ENCODE peak calls at places on chromosomes 3 and 15, in four cellular contexts. One of them, this sample, is unnamed.

GRCh38 chr3:71026634-71027578 is 556.6 kb downstream of the FOXP1 start:
- DNase-seq in psoas muscle: no peak
- DNase-seq in NB4: peak
- DNase-seq in HAP-1: no peak
- DNase-seq in this sample: peak

GRCh38 chr3:26449996-26450395 is 172.6 kb upstream of the LRRC3B start:
- DNase-seq in psoas muscle: no peak
- DNase-seq in NB4: no peak
- DNase-seq in HAP-1: no peak
- DNase-seq in this sample: no peak

GRCh38 chr3:112136959-112137693 is 4.1 kb upstream of the GCSAM start:
- DNase-seq in psoas muscle: no peak
- DNase-seq in NB4: peak
- DNase-seq in HAP-1: peak
- DNase-seq in this sample: peak

GRCh38 chr15:88586401-88587162 is 34.6 kb upstream of the AEN start:
- DNase-seq in psoas muscle: no peak
- DNase-seq in NB4: no peak
- DNase-seq in HAP-1: no peak
- DNase-seq in this sample: no peak

GRCh38 chr3:74089854-74090253 is 465.1 kb upstream of the PDZRN3 start:
- DNase-seq in psoas muscle: no peak
- DNase-seq in NB4: no peak
- DNase-seq in HAP-1: no peak
- DNase-seq in this sample: peak

GRCh38 chr3:189238071-189238470 is 66.3 kb downstream of the TPRG1 start:
- DNase-seq in psoas muscle: no peak
- DNase-seq in NB4: no peak
- DNase-seq in HAP-1: no peak
- DNase-seq in this sample: no peak

GRCh38 chr3:164526250-164526649 is 552.0 kb downstream of the SI start:
- DNase-seq in psoas muscle: no peak
- DNase-seq in NB4: no peak
- DNase-seq in HAP-1: no peak
- DNase-seq in this sample: no peak

GRCh38 chr3:13077431-13078157 is 4.4 kb upstream of the IQSEC1 start:
- DNase-seq in psoas muscle: peak
- DNase-seq in NB4: no peak
- DNase-seq in HAP-1: no peak
- DNase-seq in this sample: peak

GRCh38 chr3:32238027-32238815 is at the start of gene CMTM8:
- DNase-seq in psoas muscle: peak
- DNase-seq in NB4: peak
- DNase-seq in HAP-1: peak
- DNase-seq in this sample: no peak

GRCh38 chr3:191328963-191329653 is at the start of gene CCDC50:
- DNase-seq in psoas muscle: peak
- DNase-seq in NB4: peak
- DNase-seq in HAP-1: peak
- DNase-seq in this sample: peak

GRCh38 chr3:127746400-127747057 is 73.8 kb downstream of the ABTB1 start:
- DNase-seq in psoas muscle: peak
- DNase-seq in NB4: no peak
- DNase-seq in HAP-1: no peak
- DNase-seq in this sample: no peak

GRCh38 chr15:56194035-56194434 is 49.6 kb downstream of the RFX7 start:
- DNase-seq in psoas muscle: no peak
- DNase-seq in NB4: no peak
- DNase-seq in HAP-1: no peak
- DNase-seq in this sample: no peak

GRCh38 chr15:31321418-31321817 is 5.2 kb upstream of the KLF13 start:
- DNase-seq in psoas muscle: no peak
- DNase-seq in NB4: no peak
- DNase-seq in HAP-1: no peak
- DNase-seq in this sample: no peak

GRCh38 chr3:31732548-31732947 is 199.8 kb downstream of the STT3B start:
- DNase-seq in psoas muscle: no peak
- DNase-seq in NB4: no peak
- DNase-seq in HAP-1: no peak
- DNase-seq in this sample: no peak

GRCh38 chr3:172076212-172076611 is 36.8 kb downstream of the FNDC3B start:
- DNase-seq in psoas muscle: no peak
- DNase-seq in NB4: no peak
- DNase-seq in HAP-1: no peak
- DNase-seq in this sample: no peak

DNA sequence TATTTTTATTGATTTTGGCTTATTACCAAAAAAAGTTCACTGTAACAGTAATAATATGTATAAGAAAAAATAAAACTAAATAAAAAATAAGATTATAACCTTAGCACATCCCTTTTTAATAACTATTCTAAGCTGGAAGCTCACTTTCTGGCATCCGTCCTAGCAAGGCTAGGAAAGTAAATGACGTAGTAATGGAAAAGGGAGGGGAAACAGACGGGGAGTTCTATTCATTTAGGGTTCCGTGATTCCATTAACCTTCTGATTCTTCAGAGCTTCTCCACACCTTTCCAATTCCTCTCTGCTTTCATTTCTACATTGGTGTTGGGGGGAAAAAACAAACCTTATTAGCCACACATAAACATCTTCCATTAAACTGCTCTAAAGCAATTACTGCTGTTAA is 156.6 kb downstream of the FGF12 start:
- DNase-seq in psoas muscle: no peak
- DNase-seq in NB4: no peak
- DNase-seq in HAP-1: no peak
- DNase-seq in this sample: no peak
- H3K4me3 ChIP-seq in psoas muscle: peak
- H3K4me3 ChIP-seq in NB4: no peak
- H3K4me3 ChIP-seq in HAP-1: peak
- H3K4me3 ChIP-seq in this sample: peak

GRCh38 chr3:135806342-135806741 is 159.2 kb upstream of the PPP2R3A start:
- DNase-seq in psoas muscle: no peak
- DNase-seq in NB4: no peak
- DNase-seq in HAP-1: no peak
- DNase-seq in this sample: no peak
- H3K4me3 ChIP-seq in psoas muscle: no peak
- H3K4me3 ChIP-seq in NB4: no peak
- H3K4me3 ChIP-seq in HAP-1: no peak
- H3K4me3 ChIP-seq in this sample: no peak

GRCh38 chr3:69116897-69117296 is 5.5 kb downstream of the LMOD3 start:
- DNase-seq in psoas muscle: no peak
- DNase-seq in NB4: no peak
- DNase-seq in HAP-1: no peak
- DNase-seq in this sample: no peak

GRCh38 chr3:69116162-69116561 is 6.2 kb downstream of the LMOD3 start:
- DNase-seq in psoas muscle: no peak
- DNase-seq in NB4: no peak
- DNase-seq in HAP-1: no peak
- DNase-seq in this sample: no peak

GRCh38 chr3:69118555-69118954 is 3.8 kb downstream of the LMOD3 start:
- DNase-seq in psoas muscle: no peak
- DNase-seq in NB4: no peak
- DNase-seq in HAP-1: no peak
- DNase-seq in this sample: no peak

GRCh38 chr3:69113536-69113935 is 8.9 kb downstream of the LMOD3 start:
- DNase-seq in psoas muscle: no peak
- DNase-seq in NB4: no peak
- DNase-seq in HAP-1: no peak
- DNase-seq in this sample: no peak

GRCh38 chr3:69115731-69116130 is 6.7 kb downstream of the LMOD3 start:
- DNase-seq in psoas muscle: no peak
- DNase-seq in NB4: no peak
- DNase-seq in HAP-1: no peak
- DNase-seq in this sample: peak
- H3K4me3 ChIP-seq in psoas muscle: peak
- H3K4me3 ChIP-seq in NB4: no peak
- H3K4me3 ChIP-seq in HAP-1: no peak
- H3K4me3 ChIP-seq in this sample: no peak

GRCh38 chr15:100987143-100987542 is 68.0 kb downstream of the LRRK1 start:
- DNase-seq in psoas muscle: no peak
- DNase-seq in NB4: no peak
- DNase-seq in HAP-1: no peak
- DNase-seq in this sample: no peak

GRCh38 chr15:100988297-100988696 is 69.1 kb downstream of the LRRK1 start:
- DNase-seq in psoas muscle: no peak
- DNase-seq in NB4: no peak
- DNase-seq in HAP-1: no peak
- DNase-seq in this sample: no peak

GRCh38 chr15:100983221-100983620 is 64.1 kb downstream of the LRRK1 start:
- DNase-seq in psoas muscle: no peak
- DNase-seq in NB4: no peak
- DNase-seq in HAP-1: no peak
- DNase-seq in this sample: no peak

GRCh38 chr15:100986158-100986896 is 67.2 kb downstream of the LRRK1 start:
- DNase-seq in psoas muscle: no peak
- DNase-seq in NB4: no peak
- DNase-seq in HAP-1: no peak
- DNase-seq in this sample: no peak

GRCh38 chr15:100985401-100985800 is 66.2 kb downstream of the LRRK1 start:
- DNase-seq in psoas muscle: no peak
- DNase-seq in NB4: peak
- DNase-seq in HAP-1: no peak
- DNase-seq in this sample: no peak
- H3K4me3 ChIP-seq in psoas muscle: no peak
- H3K4me3 ChIP-seq in NB4: no peak
- H3K4me3 ChIP-seq in HAP-1: no peak
- H3K4me3 ChIP-seq in this sample: no peak

GRCh38 chr3:183897606-183898384 is 13.1 kb upstream of the PARL start:
- DNase-seq in psoas muscle: no peak
- DNase-seq in NB4: no peak
- DNase-seq in HAP-1: peak
- DNase-seq in this sample: no peak
- H3K4me3 ChIP-seq in psoas muscle: no peak
- H3K4me3 ChIP-seq in NB4: no peak
- H3K4me3 ChIP-seq in HAP-1: no peak
- H3K4me3 ChIP-seq in this sample: no peak

GRCh38 chr3:153043729-153044314 is 118.2 kb upstream of the RAP2B start:
- DNase-seq in psoas muscle: no peak
- DNase-seq in NB4: no peak
- DNase-seq in HAP-1: no peak
- DNase-seq in this sample: peak
- H3K4me3 ChIP-seq in psoas muscle: no peak
- H3K4me3 ChIP-seq in NB4: no peak
- H3K4me3 ChIP-seq in HAP-1: no peak
- H3K4me3 ChIP-seq in this sample: no peak

GRCh38 chr3:181999314-181999713 is 287.6 kb downstream of the SOX2 start:
- DNase-seq in psoas muscle: no peak
- DNase-seq in NB4: no peak
- DNase-seq in HAP-1: peak
- DNase-seq in this sample: no peak
- H3K4me3 ChIP-seq in psoas muscle: no peak
- H3K4me3 ChIP-seq in NB4: no peak
- H3K4me3 ChIP-seq in HAP-1: no peak
- H3K4me3 ChIP-seq in this sample: no peak

DNA sequence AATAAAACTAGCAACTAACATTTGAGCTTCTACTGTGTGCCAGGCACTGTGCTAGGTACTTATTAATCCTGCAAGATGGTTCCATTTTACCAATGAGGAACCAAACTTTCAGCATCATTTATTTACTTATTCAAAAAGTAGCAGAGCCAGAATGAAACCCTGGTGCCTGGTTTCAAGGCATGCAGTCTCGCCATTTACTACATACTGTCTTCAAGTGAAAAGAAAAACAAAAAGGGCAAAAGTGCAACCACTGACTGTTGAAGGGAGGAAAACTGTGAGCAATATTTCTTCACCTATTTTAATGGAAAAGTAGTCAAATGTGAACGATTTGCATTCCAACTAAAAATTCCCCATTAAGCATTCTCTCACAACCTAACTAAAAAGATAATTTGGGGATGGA is 8.7 kb downstream of the DCUN1D1 start:
- DNase-seq in psoas muscle: no peak
- DNase-seq in NB4: no peak
- DNase-seq in HAP-1: no peak
- DNase-seq in this sample: no peak
- H3K4me3 ChIP-seq in psoas muscle: no peak
- H3K4me3 ChIP-seq in NB4: no peak
- H3K4me3 ChIP-seq in HAP-1: no peak
- H3K4me3 ChIP-seq in this sample: no peak

GRCh38 chr15:59438891-59439290 is 905 bp downstream of the FAM81A start:
- DNase-seq in psoas muscle: no peak
- DNase-seq in NB4: no peak
- DNase-seq in HAP-1: no peak
- DNase-seq in this sample: peak

GRCh38 chr15:59439571-59439970 is 1.6 kb downstream of the FAM81A start:
- DNase-seq in psoas muscle: no peak
- DNase-seq in NB4: no peak
- DNase-seq in HAP-1: no peak
- DNase-seq in this sample: no peak

GRCh38 chr15:59437777-59438574 is at the start of gene FAM81A:
- DNase-seq in psoas muscle: peak
- DNase-seq in NB4: peak
- DNase-seq in HAP-1: peak
- DNase-seq in this sample: peak

GRCh38 chr15:59436774-59437472 is 1.1 kb upstream of the FAM81A start:
- DNase-seq in psoas muscle: no peak
- DNase-seq in NB4: no peak
- DNase-seq in HAP-1: peak
- DNase-seq in this sample: no peak

DNA sequence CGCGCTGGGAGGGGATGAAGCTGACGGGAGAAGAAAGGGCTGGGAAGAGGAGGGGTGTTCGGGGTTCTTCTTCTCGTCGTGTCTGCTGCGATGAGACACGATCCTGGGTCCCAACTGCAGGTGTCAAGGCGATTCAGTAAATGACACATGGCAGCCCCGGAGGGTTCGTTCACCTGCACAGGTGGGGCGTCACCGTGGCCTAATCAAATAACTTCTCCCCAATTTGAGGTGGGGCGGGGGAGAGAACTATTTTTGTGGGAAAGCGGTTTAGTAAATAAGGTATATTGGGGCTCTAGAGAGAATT is 561 bp upstream of the FAM81A start:
- DNase-seq in psoas muscle: no peak
- DNase-seq in NB4: no peak
- DNase-seq in HAP-1: no peak
- DNase-seq in this sample: no peak
- H3K4me3 ChIP-seq in psoas muscle: peak
- H3K4me3 ChIP-seq in NB4: peak
- H3K4me3 ChIP-seq in HAP-1: peak
- H3K4me3 ChIP-seq in this sample: peak